ENCODE peak calls at places on chromosome 7, in seven cellular contexts. R is fibroblast of lung, I is sigmoid colon, C is A549, L is aorta, S is uterus, F is upper lobe of left lung. T is an unnamed sample. For H3K9me3, the result is how much of the 10 kb centered on the place peaks cover.

GRCh38 chr7:128891110-128891941 is 19.2 kb downstream of the KCP start:
- DNase-seq in I (peak), S (no peak), C (no peak), L (no peak), R (no peak), F (peak), T (no peak)

GRCh38 chr7:16055263-16055976 is 365.9 kb downstream of the CRPPA start:
- DNase-seq in C (peak), S (no peak), F (no peak), I (no peak), L (no peak), R (no peak), T (no peak)

GRCh38 chr7:38171558-38172403 is 6.3 kb upstream of the STARD3NL start:
- DNase-seq in F (no peak), L (no peak), C (no peak), R (no peak), I (no peak), S (no peak), T (no peak)

GRCh38 chr7:4189151-4189570 is 492.9 kb upstream of the FOXK1 start:
- DNase-seq in C (no peak), S (peak), F (peak), L (peak), R (peak), I (peak), T (peak)

GRCh38 chr7:28662236-28662635 is 249.9 kb downstream of the CREB5 start:
- DNase-seq in F (no peak), L (no peak), I (no peak), R (no peak), C (no peak), S (no peak), T (no peak)

GRCh38 chr7:155587486-155587885 is 41.1 kb upstream of the CNPY1 start:
- DNase-seq in S (no peak), F (no peak), I (no peak), R (no peak), C (no peak), L (no peak), T (no peak)

GRCh38 chr7:151085691-151086620 is at the start of gene AGAP3:
- DNase-seq in S (peak), C (peak), L (peak), R (peak), I (peak), F (peak), T (peak)

GRCh38 chr7:131501930-131502685 is 54.3 kb downstream of the PODXL start:
- DNase-seq in S (no peak), I (no peak), R (no peak), L (no peak), F (no peak), C (no peak), T (no peak)

GRCh38 chr7:10282909-10283308 is 690.8 kb upstream of the PHF14 start:
- DNase-seq in I (no peak), S (no peak), C (no peak), R (no peak), F (no peak), L (no peak), T (no peak)

GRCh38 chr7:5523052-5523711 is 99.5 kb upstream of the TNRC18 start:
- DNase-seq in C (peak), R (peak), I (peak), L (no peak), F (no peak), S (no peak), T (no peak)

GRCh38 chr7:139745330-139746143 is 32.3 kb downstream of the HIPK2 start:
- DNase-seq in R (no peak), I (no peak), L (no peak), F (no peak), C (no peak), S (no peak), T (no peak)

GRCh38 chr7:134376693-134377092 is 60.0 kb upstream of the SLC35B4 start:
- DNase-seq in L (no peak), S (no peak), I (no peak), F (no peak), C (no peak), R (no peak), T (no peak)
- H3K9me3 ChIP-seq in L (under half), S (under half), I (under half), F (under half), C (under half), R (under half), T (under half)

DNA sequence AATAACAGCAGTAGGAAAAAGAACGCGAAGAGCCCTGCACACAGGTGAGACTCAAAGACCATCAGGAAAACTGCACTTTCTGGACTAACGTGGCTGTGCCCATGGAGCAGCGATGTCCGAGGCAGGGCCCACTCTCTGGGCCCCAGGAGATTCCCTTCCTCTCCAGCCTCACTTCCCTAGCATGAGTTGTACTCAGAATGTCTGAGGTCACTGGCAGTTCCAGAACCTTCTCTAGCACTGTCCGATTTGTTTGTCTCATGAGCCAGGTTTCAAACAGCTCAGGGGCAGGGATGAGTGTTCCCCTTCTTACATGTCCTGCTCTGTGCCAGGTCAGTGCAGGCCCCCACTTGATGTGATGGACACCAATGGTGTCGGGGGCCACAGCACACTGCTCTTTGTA is 484.2 kb downstream of the PTPRN2 start:
- DNase-seq in C (no peak), R (no peak), F (no peak), I (no peak), S (no peak), L (no peak), T (peak)
- H3K9me3 ChIP-seq in C (under half), R (under half), F (under half), I (under half), S (under half), L (under half), T (under half)

GRCh38 chr7:57769958-57770357 is 320.0 kb downstream of the ZNF716 start:
- DNase-seq in S (no peak), I (no peak), L (no peak), R (no peak), C (no peak), F (peak), T (no peak)
- H3K9me3 ChIP-seq in S (under half), I (under half), L (under half), R (under half), C (under half), F (under half), T (half or more)

GRCh38 chr7:99539213-99539811 is 12.6 kb downstream of the FAM200A start:
- DNase-seq in S (no peak), C (no peak), R (no peak), F (no peak), L (no peak), I (no peak), T (no peak)
- H3K9me3 ChIP-seq in S (under half), C (half or more), R (under half), F (half or more), L (under half), I (under half), T (under half)

GRCh38 chr7:57256637-57257375 is 124.6 kb upstream of the ZNF479 start:
- DNase-seq in S (no peak), I (no peak), C (no peak), L (no peak), F (peak), R (no peak), T (no peak)
- H3K9me3 ChIP-seq in S (under half), I (under half), C (under half), L (under half), F (half or more), R (under half), T (half or more)

GRCh38 chr7:42566981-42567510 is 330.0 kb upstream of the GLI3 start:
- DNase-seq in C (no peak), F (no peak), S (no peak), L (no peak), R (no peak), I (no peak), T (no peak)

GRCh38 chr7:42560866-42561265 is 323.9 kb upstream of the GLI3 start:
- DNase-seq in S (no peak), I (no peak), C (no peak), F (no peak), R (no peak), L (no peak), T (no peak)

GRCh38 chr7:42561797-42562196 is 324.8 kb upstream of the GLI3 start:
- DNase-seq in L (no peak), I (no peak), C (no peak), F (no peak), S (no peak), R (no peak), T (no peak)
- H3K9me3 ChIP-seq in L (under half), I (under half), C (under half), F (under half), S (under half), R (under half), T (under half)